ENCODE peak calls at places on chromosomes 13 and 19, in six cellular contexts. Q, O, X, P, B and M are unnamed samples.

GRCh38 chr19:50663280-50663790 is 14.1 kb downstream of the C19orf81 start:
- DNase-seq in Q (no peak), O (no peak), X (no peak), P (no peak), B (no peak), M (no peak)

GRCh38 chr19:19181614-19182013 is 10.3 kb downstream of the BORCS8 start:
- DNase-seq in Q (no peak), O (no peak), X (no peak), P (no peak), B (no peak), M (no peak)

GRCh38 chr19:41869374-41869955 is 7.6 kb upstream of the CD79A start:
- DNase-seq in Q (no peak), O (no peak), X (no peak), P (no peak), B (no peak), M (no peak)

GRCh38 chr13:20679879-20680278 is 23.6 kb upstream of the IL17D start:
- DNase-seq in Q (no peak), O (no peak), X (no peak), P (no peak), B (no peak), M (no peak)

GRCh38 chr13:33224686-33225085 is 60.9 kb downstream of the STARD13 start:
- DNase-seq in Q (no peak), O (no peak), X (no peak), P (no peak), B (no peak), M (no peak)

GRCh38 chr19:32532233-32532632 is 48.8 kb upstream of the PDCD5 start:
- DNase-seq in Q (no peak), O (no peak), X (no peak), P (no peak), B (no peak), M (no peak)

GRCh38 chr13:52127783-52128702 is 830 bp downstream of the NEK5 start:
- DNase-seq in Q (peak; percentile 70), O (no peak), X (no peak), P (peak; percentile 83), B (peak; percentile 16), M (peak; percentile 20)

GRCh38 chr13:113453962-113454361 is 674 bp upstream of the ADPRHL1 start:
- DNase-seq in Q (no peak), O (no peak), X (no peak), P (no peak), B (no peak), M (no peak)

GRCh38 chr19:37928527-37929286 is 21.7 kb downstream of the SIPA1L3 start:
- DNase-seq in Q (no peak), O (no peak), X (no peak), P (no peak), B (no peak), M (no peak)

GRCh38 chr19:1608414-1609391 is 3.4 kb upstream of the UQCR11 start:
- DNase-seq in Q (no peak), O (no peak), X (peak; percentile 68), P (no peak), B (no peak), M (no peak)

GRCh38 chr13:63305641-63306133 is 1890.0 kb upstream of the PCDH20 start:
- DNase-seq in Q (no peak), O (no peak), X (peak; percentile 70), P (no peak), B (no peak), M (no peak)

GRCh38 chr13:113114511-113115362 is 7.9 kb upstream of the F10 start:
- DNase-seq in Q (no peak), O (no peak), X (peak; percentile 70), P (no peak), B (no peak), M (no peak)

GRCh38 chr19:55253264-55253663 is 5.6 kb downstream of the PPP6R1 start:
- DNase-seq in Q (no peak), O (no peak), X (peak; percentile 35), P (no peak), B (no peak), M (no peak)

GRCh38 chr13:27854606-27855005 is 62.3 kb downstream of the GSX1 start:
- DNase-seq in Q (no peak), O (no peak), X (no peak), P (no peak), B (no peak), M (no peak)

GRCh38 chr19:50238043-50238442 is 34.6 kb downstream of the MYH14 start:
- DNase-seq in Q (no peak), O (no peak), X (no peak), P (no peak), B (no peak), M (no peak)

GRCh38 chr19:14368011-14368513 is 13.2 kb upstream of the ADGRE5 start:
- DNase-seq in Q (no peak), O (no peak), X (no peak), P (no peak), B (no peak), M (no peak)

GRCh38 chr19:44112802-44113137 is 429 bp upstream of the ZNF225 start:
- DNase-seq in Q (no peak), O (no peak), X (no peak), P (no peak), B (no peak), M (no peak)

GRCh38 chr19:44109458-44109857 is 3.7 kb upstream of the ZNF225 start:
- DNase-seq in Q (no peak), O (no peak), X (no peak), P (no peak), B (no peak), M (no peak)

GRCh38 chr19:44111910-44112463 is 1.2 kb upstream of the ZNF225 start:
- DNase-seq in Q (peak; percentile 57), O (no peak), X (no peak), P (no peak), B (peak; percentile 67), M (peak; percentile 39)

GRCh38 chr19:44113784-44114390 is 688 bp downstream of the ZNF225 start:
- DNase-seq in Q (peak; percentile 3), O (no peak), X (no peak), P (peak; percentile 22), B (no peak), M (no peak)

DNA sequence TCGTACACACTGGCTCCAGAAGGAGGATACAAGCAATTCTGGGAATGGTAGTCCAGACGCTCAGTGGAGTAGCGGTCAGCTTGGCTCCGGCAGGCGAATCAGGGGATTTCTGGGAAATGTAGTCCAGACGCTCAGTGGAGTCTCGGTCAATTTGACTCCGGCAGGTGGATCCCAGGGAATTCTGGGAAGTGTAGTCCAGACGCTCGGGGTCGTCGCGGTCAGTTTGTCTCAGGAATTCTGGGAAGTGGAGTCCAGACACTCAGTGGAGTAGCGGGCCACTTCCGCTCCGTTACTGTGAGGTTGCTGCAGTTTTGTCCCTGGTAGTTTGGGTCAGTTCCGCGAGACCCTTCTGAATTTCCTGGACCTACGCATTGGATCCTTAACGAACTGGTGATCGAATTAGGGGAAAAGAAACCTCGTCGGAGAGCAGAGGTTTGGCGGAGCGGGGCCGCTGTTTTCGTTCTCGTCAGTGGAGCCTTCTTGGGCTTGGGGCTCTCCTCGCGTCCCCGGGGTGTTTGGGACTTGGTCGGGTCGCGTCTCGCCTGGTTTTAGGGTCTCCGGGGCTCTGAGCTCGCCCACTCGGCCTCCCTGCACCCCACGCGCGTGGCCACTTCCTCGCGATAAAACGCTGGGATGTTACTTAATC is at the start of gene ZNF225:
- DNase-seq in Q (peak; percentile 98), O (peak; percentile 90), X (peak; percentile 88), P (peak; percentile 98), B (peak; percentile 96), M (peak; percentile 84)
- H3K27ac ChIP-seq in Q (peak within 1 kb of the TSS; percentile 53), O (peak within 1 kb of the TSS; percentile 72), X (peak within 1 kb of the TSS; percentile 75), P (peak within 1 kb of the TSS; percentile 5), B (peak within 1 kb of the TSS; percentile 82), M (peak within 1 kb of the TSS; percentile 34)

GRCh38 chr19:49070416-49070815 is 2.1 kb downstream of the KCNA7 start:
- DNase-seq in Q (no peak), O (no peak), X (no peak), P (no peak), B (no peak), M (no peak)
- H3K27ac ChIP-seq in Q (no peak overlapping the region), O (no peak overlapping the region), X (no peak overlapping the region), P (no peak overlapping the region), B (no peak overlapping the region), M (no peak overlapping the region)

GRCh38 chr13:111058796-111059506 is 56.2 kb upstream of the ARHGEF7 start:
- DNase-seq in Q (no peak), O (no peak), X (no peak), P (no peak), B (no peak), M (no peak)

GRCh38 chr13:111062305-111062704 is 52.8 kb upstream of the ARHGEF7 start:
- DNase-seq in Q (no peak), O (no peak), X (peak; percentile 35), P (no peak), B (no peak), M (no peak)

GRCh38 chr13:111064661-111065060 is 50.4 kb upstream of the ARHGEF7 start:
- DNase-seq in Q (no peak), O (no peak), X (no peak), P (no peak), B (no peak), M (no peak)

GRCh38 chr13:111061338-111062045 is 53.6 kb upstream of the ARHGEF7 start:
- DNase-seq in Q (no peak), O (no peak), X (no peak), P (no peak), B (no peak), M (no peak)

DNA sequence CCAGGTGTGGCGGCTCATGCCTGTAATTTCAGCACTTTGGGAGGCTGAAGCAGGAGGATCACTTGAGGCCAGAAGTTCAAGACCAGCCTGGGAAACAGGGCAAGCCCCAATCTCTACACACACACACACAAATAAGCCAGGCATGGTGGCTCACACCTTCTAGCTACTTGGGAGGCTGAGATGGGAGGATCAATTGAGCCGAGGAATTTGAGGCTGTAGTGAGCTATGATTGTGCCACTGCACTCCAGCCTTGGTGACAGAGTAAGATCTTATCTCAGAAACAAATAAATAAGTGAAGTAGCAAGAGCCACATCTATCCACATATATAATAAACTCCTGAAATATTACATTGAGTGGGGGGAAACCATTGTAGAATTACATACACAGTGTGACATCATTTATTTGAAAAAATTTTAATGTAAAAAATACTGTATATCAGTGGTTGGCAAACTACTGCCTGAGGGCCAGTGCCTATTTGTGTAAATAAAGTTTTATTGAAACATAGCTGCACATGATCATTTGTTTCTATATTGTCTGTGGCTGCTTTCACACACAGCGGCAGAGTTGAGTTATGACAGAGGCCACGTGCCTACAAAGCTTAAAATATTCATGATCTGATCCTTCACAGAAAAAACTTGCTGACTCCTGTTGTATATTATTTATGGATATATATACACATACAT is 54.7 kb upstream of the ARHGEF7 start:
- DNase-seq in Q (no peak), O (no peak), X (no peak), P (no peak), B (no peak), M (no peak)
- H3K27ac ChIP-seq in Q (no peak overlapping the region), O (no peak overlapping the region), X (no peak overlapping the region), P (no peak overlapping the region), B (no peak overlapping the region), M (no peak overlapping the region)

GRCh38 chr19:3365093-3365446 is 1.3 kb upstream of the NFIC start:
- DNase-seq in Q (no peak), O (no peak), X (no peak), P (no peak), B (no peak), M (no peak)

GRCh38 chr19:3366104-3366760 is at the start of gene NFIC:
- DNase-seq in Q (no peak), O (peak; percentile 63), X (peak; percentile 92), P (peak; percentile 70), B (no peak), M (no peak)

GRCh38 chr19:3363841-3364500 is 2.4 kb upstream of the NFIC start:
- DNase-seq in Q (no peak), O (no peak), X (no peak), P (no peak), B (no peak), M (no peak)

GRCh38 chr19:3365447-3366103 is 808 bp upstream of the NFIC start:
- DNase-seq in Q (no peak), O (no peak), X (peak; percentile 88), P (peak; percentile 62), B (no peak), M (no peak)

GRCh38 chr19:3364501-3364858 is 1.9 kb upstream of the NFIC start:
- DNase-seq in Q (no peak), O (no peak), X (no peak), P (no peak), B (no peak), M (no peak)
- H3K27ac ChIP-seq in Q (no peak overlapping the region), O (peak overlapping the region; percentile 100), X (no peak overlapping the region), P (no peak overlapping the region), B (no peak overlapping the region), M (no peak overlapping the region)